ENCODE peak calls at places on chromosomes 16 and 17, in five cellular contexts. One of them, this sample, is unnamed.

GRCh38 chr17:31389673-31390381 is 1.6 kb upstream of the RAB11FIP4 start:
- DNase-seq in stimulated activated CD4-positive, alpha-beta T cell treated with anti-CD3 and anti-CD28 coated beads, Interleukin-4, amount 100 ng/mL, for 4 hours: no peak
- DNase-seq in GM23338: peak
- DNase-seq in amygdala: no peak
- DNase-seq in posterior vena cava: no peak
- DNase-seq in this sample: no peak

GRCh38 chr16:54176376-54176901 is 110.1 kb downstream of the IRX3 start:
- DNase-seq in GM23338: peak
- DNase-seq in amygdala: no peak
- DNase-seq in posterior vena cava: no peak
- DNase-seq in stimulated activated CD4-positive, alpha-beta T cell treated with anti-CD3 and anti-CD28 coated beads, Interleukin-4, amount 100 ng/mL, for 4 hours: no peak
- DNase-seq in this sample: no peak

GRCh38 chr17:40550608-40551007 is 14.7 kb downstream of the CCR7 start:
- DNase-seq in stimulated activated CD4-positive, alpha-beta T cell treated with anti-CD3 and anti-CD28 coated beads, Interleukin-4, amount 100 ng/mL, for 4 hours: no peak
- DNase-seq in amygdala: no peak
- DNase-seq in GM23338: no peak
- DNase-seq in posterior vena cava: peak
- DNase-seq in this sample: no peak

GRCh38 chr17:30296499-30297038 is 4.8 kb upstream of the BLMH start:
- DNase-seq in amygdala: no peak
- DNase-seq in posterior vena cava: no peak
- DNase-seq in GM23338: no peak
- DNase-seq in stimulated activated CD4-positive, alpha-beta T cell treated with anti-CD3 and anti-CD28 coated beads, Interleukin-4, amount 100 ng/mL, for 4 hours: no peak
- DNase-seq in this sample: no peak

GRCh38 chr17:6120351-6120750 is 50.2 kb downstream of the WSCD1 start:
- DNase-seq in posterior vena cava: no peak
- DNase-seq in amygdala: no peak
- DNase-seq in stimulated activated CD4-positive, alpha-beta T cell treated with anti-CD3 and anti-CD28 coated beads, Interleukin-4, amount 100 ng/mL, for 4 hours: no peak
- DNase-seq in GM23338: no peak
- DNase-seq in this sample: no peak

GRCh38 chr16:81554993-81555392 is 110.4 kb downstream of the CMIP start:
- DNase-seq in posterior vena cava: peak
- DNase-seq in amygdala: no peak
- DNase-seq in stimulated activated CD4-positive, alpha-beta T cell treated with anti-CD3 and anti-CD28 coated beads, Interleukin-4, amount 100 ng/mL, for 4 hours: no peak
- DNase-seq in GM23338: no peak
- DNase-seq in this sample: no peak

GRCh38 chr17:60510031-60510430 is 16.0 kb downstream of the APPBP2 start:
- DNase-seq in GM23338: no peak
- DNase-seq in amygdala: no peak
- DNase-seq in stimulated activated CD4-positive, alpha-beta T cell treated with anti-CD3 and anti-CD28 coated beads, Interleukin-4, amount 100 ng/mL, for 4 hours: no peak
- DNase-seq in posterior vena cava: no peak
- DNase-seq in this sample: no peak

GRCh38 chr17:8707591-8708453 is 36.8 kb downstream of the CCDC42 start:
- DNase-seq in posterior vena cava: peak
- DNase-seq in stimulated activated CD4-positive, alpha-beta T cell treated with anti-CD3 and anti-CD28 coated beads, Interleukin-4, amount 100 ng/mL, for 4 hours: no peak
- DNase-seq in GM23338: no peak
- DNase-seq in amygdala: no peak
- DNase-seq in this sample: no peak

GRCh38 chr16:31094088-31094423 is 541 bp downstream of the VKORC1 start:
- DNase-seq in posterior vena cava: no peak
- DNase-seq in stimulated activated CD4-positive, alpha-beta T cell treated with anti-CD3 and anti-CD28 coated beads, Interleukin-4, amount 100 ng/mL, for 4 hours: no peak
- DNase-seq in GM23338: peak
- DNase-seq in amygdala: no peak
- DNase-seq in this sample: no peak

GRCh38 chr17:4152471-4152870 is 9.5 kb downstream of the CYB5D2 start:
- DNase-seq in amygdala: no peak
- DNase-seq in stimulated activated CD4-positive, alpha-beta T cell treated with anti-CD3 and anti-CD28 coated beads, Interleukin-4, amount 100 ng/mL, for 4 hours: no peak
- DNase-seq in GM23338: no peak
- DNase-seq in posterior vena cava: no peak
- DNase-seq in this sample: no peak

GRCh38 chr17:6507535-6507934 is 48.8 kb downstream of the PITPNM3 start:
- DNase-seq in stimulated activated CD4-positive, alpha-beta T cell treated with anti-CD3 and anti-CD28 coated beads, Interleukin-4, amount 100 ng/mL, for 4 hours: no peak
- DNase-seq in GM23338: no peak
- DNase-seq in amygdala: no peak
- DNase-seq in posterior vena cava: no peak
- DNase-seq in this sample: no peak

GRCh38 chr16:84467256-84467655 is 37.2 kb downstream of the MEAK7 start:
- DNase-seq in GM23338: no peak
- DNase-seq in stimulated activated CD4-positive, alpha-beta T cell treated with anti-CD3 and anti-CD28 coated beads, Interleukin-4, amount 100 ng/mL, for 4 hours: no peak
- DNase-seq in posterior vena cava: no peak
- DNase-seq in amygdala: no peak
- DNase-seq in this sample: no peak

GRCh38 chr17:58587713-58588117 is 73.3 kb upstream of the MTMR4 start:
- DNase-seq in amygdala: peak
- DNase-seq in stimulated activated CD4-positive, alpha-beta T cell treated with anti-CD3 and anti-CD28 coated beads, Interleukin-4, amount 100 ng/mL, for 4 hours: peak
- DNase-seq in posterior vena cava: no peak
- DNase-seq in GM23338: peak
- DNase-seq in this sample: peak

GRCh38 chr16:27455700-27456099 is 53.7 kb downstream of the IL21R start:
- DNase-seq in GM23338: no peak
- DNase-seq in amygdala: no peak
- DNase-seq in posterior vena cava: peak
- DNase-seq in stimulated activated CD4-positive, alpha-beta T cell treated with anti-CD3 and anti-CD28 coated beads, Interleukin-4, amount 100 ng/mL, for 4 hours: peak
- DNase-seq in this sample: no peak

GRCh38 chr17:47663997-47664941 is 14.6 kb downstream of the KPNB1 start:
- DNase-seq in amygdala: peak
- DNase-seq in GM23338: peak
- DNase-seq in stimulated activated CD4-positive, alpha-beta T cell treated with anti-CD3 and anti-CD28 coated beads, Interleukin-4, amount 100 ng/mL, for 4 hours: peak
- DNase-seq in posterior vena cava: no peak
- DNase-seq in this sample: peak

GRCh38 chr16:67234180-67234597 is 7.3 kb downstream of the TMEM208 start:
- DNase-seq in posterior vena cava: no peak
- DNase-seq in GM23338: no peak
- DNase-seq in stimulated activated CD4-positive, alpha-beta T cell treated with anti-CD3 and anti-CD28 coated beads, Interleukin-4, amount 100 ng/mL, for 4 hours: no peak
- DNase-seq in amygdala: no peak
- DNase-seq in this sample: no peak

GRCh38 chr17:82896071-82897000 is 56.5 kb upstream of the ZNF750 start:
- DNase-seq in amygdala: no peak
- DNase-seq in posterior vena cava: no peak
- DNase-seq in GM23338: no peak
- DNase-seq in stimulated activated CD4-positive, alpha-beta T cell treated with anti-CD3 and anti-CD28 coated beads, Interleukin-4, amount 100 ng/mL, for 4 hours: no peak
- DNase-seq in this sample: no peak

GRCh38 chr16:23847938-23848337 is 12.2 kb downstream of the PRKCB start:
- DNase-seq in amygdala: no peak
- DNase-seq in posterior vena cava: no peak
- DNase-seq in stimulated activated CD4-positive, alpha-beta T cell treated with anti-CD3 and anti-CD28 coated beads, Interleukin-4, amount 100 ng/mL, for 4 hours: peak
- DNase-seq in GM23338: no peak
- DNase-seq in this sample: peak